ENCODE peak calls at places on chromosomes 12 and 14, in four cellular contexts. Y, U, R and K are unnamed samples.

GRCh38 chr14:39762576-39763401 is 330.6 kb upstream of the FBXO33 start:
- DNase-seq in Y (no peak), U (no peak), R (no peak), K (no peak)

GRCh38 chr14:98293527-98293926 is 978.5 kb downstream of the BCL11B start:
- DNase-seq in Y (no peak), U (no peak), R (no peak), K (no peak)

GRCh38 chr14:100587763-100588411 is 670 bp upstream of the BEGAIN start:
- DNase-seq in Y (no peak), U (no peak), R (no peak), K (peak)

GRCh38 chr14:61099221-61099835 is 118.3 kb downstream of the SLC38A6 start:
- DNase-seq in Y (no peak), U (no peak), R (no peak), K (no peak)

GRCh38 chr12:76242813-76243540 is 105.2 kb downstream of the BBS10 start:
- DNase-seq in Y (no peak), U (no peak), R (no peak), K (no peak)

GRCh38 chr12:57475271-57476161 is 4.2 kb downstream of the ARHGAP9 start:
- DNase-seq in Y (no peak), U (no peak), R (no peak), K (peak)

GRCh38 chr14:73787760-73788508 is 63.7 kb upstream of the PTGR2 start:
- DNase-seq in Y (no peak), U (peak), R (no peak), K (no peak)

GRCh38 chr12:121391619-121392324 is 8.1 kb upstream of the RNF34 start:
- DNase-seq in Y (no peak), U (peak), R (peak), K (no peak)

GRCh38 chr14:89377544-89377943 is 39.5 kb downstream of the FOXN3 start:
- DNase-seq in Y (no peak), U (no peak), R (no peak), K (no peak)

GRCh38 chr14:68632591-68632895 is 160.3 kb downstream of the ZFP36L1 start:
- DNase-seq in Y (no peak), U (no peak), R (no peak), K (no peak)

GRCh38 chr12:105212431-105212830 is 23.5 kb downstream of the APPL2 start:
- DNase-seq in Y (no peak), U (no peak), R (no peak), K (no peak)

DNA sequence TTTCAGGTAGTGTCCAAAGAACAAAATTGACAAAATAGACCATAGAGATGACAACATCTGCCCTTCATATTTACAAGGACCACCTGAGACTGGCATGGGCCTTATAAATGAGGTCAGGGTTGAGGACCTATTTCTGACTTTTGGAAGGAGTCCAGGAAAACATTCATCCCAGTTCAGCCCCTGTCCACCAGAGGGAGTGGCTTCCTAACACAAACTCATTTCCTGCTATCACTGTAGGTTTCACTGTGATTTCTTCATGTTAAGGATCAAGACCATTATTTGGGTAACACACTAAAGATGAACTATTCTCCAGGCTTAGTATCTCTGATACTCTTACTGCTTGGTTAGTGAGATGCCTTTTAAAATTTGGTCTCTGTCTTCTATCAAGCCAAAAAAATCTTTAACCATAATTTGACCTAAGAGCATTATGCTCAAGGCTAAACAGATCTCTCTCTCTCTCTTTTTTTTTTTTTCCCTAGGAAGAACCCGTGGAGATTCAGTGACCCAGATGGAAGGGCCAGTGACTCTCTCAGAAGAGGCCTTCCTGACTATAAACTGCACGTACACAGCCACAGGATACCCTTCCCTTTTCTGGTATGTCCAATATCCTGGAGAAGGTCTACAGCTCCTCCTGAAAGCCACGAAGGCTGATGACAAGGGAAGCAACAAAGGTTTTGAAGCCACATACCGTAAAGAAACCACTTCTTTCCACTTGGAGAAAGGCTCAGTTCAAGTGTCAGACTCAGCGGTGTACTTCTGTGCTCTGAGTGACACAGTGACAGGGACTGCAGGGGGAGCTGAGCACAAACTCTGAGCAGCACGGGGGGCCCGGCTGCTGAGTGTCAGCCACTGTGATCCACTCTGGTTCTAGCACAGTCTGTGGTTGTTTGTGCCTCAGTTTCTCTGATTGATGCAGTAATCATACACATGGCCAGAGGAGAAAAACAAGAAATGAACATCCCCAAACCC is 267.6 kb upstream of the OR4E1 start:
- DNase-seq in Y (no peak), U (no peak), R (peak), K (peak)
- TF ChIP-seq CTCF in Y (peak), U (peak), R (peak), K (peak)

GRCh38 chr12:107126688-107127481 is 33.5 kb upstream of the CRY1 start:
- DNase-seq in Y (no peak), U (no peak), R (peak), K (no peak)
- TF ChIP-seq CTCF in Y (peak), U (peak), R (peak), K (no peak)

DNA sequence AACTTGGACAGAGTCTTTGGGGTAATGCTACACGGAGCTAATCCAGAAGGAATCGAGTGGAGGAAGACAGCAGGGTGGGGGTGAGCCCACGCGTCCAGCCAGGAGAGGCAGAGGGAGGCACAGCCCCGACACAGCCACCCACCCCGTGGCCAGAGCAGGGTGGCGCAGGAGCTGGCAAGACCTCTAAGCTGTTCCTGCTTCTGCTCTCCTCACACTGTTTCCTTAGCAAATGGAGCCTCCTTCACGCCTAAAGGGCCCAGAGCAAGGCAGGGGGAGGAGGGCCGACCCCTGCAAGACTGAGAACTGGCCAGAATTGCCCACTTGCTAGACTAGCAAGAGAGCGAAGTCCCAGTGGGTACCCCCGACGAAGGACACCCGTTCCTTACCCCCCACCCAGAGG is 91.5 kb downstream of the FBXL14 start:
- DNase-seq in Y (no peak), U (no peak), R (no peak), K (no peak)
- TF ChIP-seq CTCF in Y (no peak), U (no peak), R (no peak), K (no peak)

GRCh38 chr12:7075931-7076330 is 15.4 kb downstream of the C1S start:
- DNase-seq in Y (no peak), U (no peak), R (no peak), K (no peak)

GRCh38 chr12:7079826-7080125 is 12.5 kb downstream of the C1R start:
- DNase-seq in Y (no peak), U (no peak), R (no peak), K (no peak)

GRCh38 chr12:7076493-7076892 is 15.8 kb downstream of the C1R start:
- DNase-seq in Y (no peak), U (no peak), R (no peak), K (no peak)

GRCh38 chr12:7075518-7075917 is 15.0 kb downstream of the C1S start:
- DNase-seq in Y (no peak), U (peak), R (no peak), K (no peak)

DNA sequence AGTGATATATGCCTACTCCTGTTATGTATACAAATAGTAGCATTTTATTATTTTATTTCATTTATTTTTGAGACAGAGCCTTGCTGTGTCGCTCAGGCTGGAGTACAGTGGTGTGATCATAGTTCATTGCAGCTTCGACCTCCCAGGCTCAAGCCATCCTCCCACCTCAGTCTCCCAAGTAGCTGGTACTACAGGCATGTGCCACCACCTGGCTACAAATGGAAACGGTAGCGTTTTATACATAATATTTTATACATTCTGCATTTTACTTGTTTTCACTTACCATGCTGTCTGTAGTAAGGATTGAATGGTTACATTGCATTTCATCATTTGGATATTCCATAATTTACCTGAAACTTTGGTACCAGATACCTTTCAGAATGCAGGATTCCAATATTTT is 14.1 kb downstream of the C1R start:
- DNase-seq in Y (no peak), U (no peak), R (no peak), K (no peak)
- TF ChIP-seq CTCF in Y (no peak), U (no peak), R (no peak), K (no peak)